ENCODE peak calls at places on chromosome 16, in nine cellular contexts. M is kidney; E is HL-60; F is PC-9; T is Karpas-422; K is body of pancreas; Q is neural progenitor cell; O is CD8-positive, alpha-beta T cell; J is upper lobe of right lung. W is an unnamed sample.
A peak's percentile ranks its signal among the peaks of the same experiment; 100 is the strongest.

GRCh38 chr16:1823821-1824220 is 2.8 kb downstream of the HAGH start:
- DNase-seq in T (peak; percentile 88), F (no peak), M (no peak), Q (peak; percentile 72), J (no peak), K (peak; percentile 50), O (no peak), E (peak; percentile 64), W (no peak)

GRCh38 chr16:76532188-76532973 is 255.2 kb downstream of the CNTNAP4 start:
- DNase-seq in Q (no peak), M (no peak), T (peak; percentile 17), O (no peak), J (no peak), F (no peak), E (no peak), K (no peak), W (no peak)

GRCh38 chr16:66171578-66171977 is 194.9 kb upstream of the CDH5 start:
- DNase-seq in K (no peak), M (no peak), F (no peak), Q (no peak), O (no peak), T (no peak), E (no peak), J (no peak), W (no peak)

GRCh38 chr16:78133919-78134318 is 34.5 kb downstream of the WWOX start:
- DNase-seq in T (no peak), F (no peak), Q (no peak), O (no peak), E (no peak), M (no peak), J (no peak), K (no peak), W (no peak)

GRCh38 chr16:1470543-1471251 is 4.1 kb downstream of the CLCN7 start:
- DNase-seq in Q (no peak), T (no peak), O (no peak), F (no peak), E (peak; percentile 92), M (no peak), J (peak; percentile 90), K (no peak), W (peak; percentile 88)

GRCh38 chr16:19595043-19595767 is 39.7 kb downstream of the VPS35L start:
- DNase-seq in K (peak; percentile 81), T (peak; percentile 9), Q (no peak), J (no peak), O (no peak), M (no peak), F (peak; percentile 90), E (no peak), W (no peak)

GRCh38 chr16:24834459-24835335 is 11.1 kb upstream of the SLC5A11 start:
- DNase-seq in M (no peak), E (no peak), K (no peak), F (no peak), O (no peak), J (no peak), Q (peak; percentile 60), T (peak; percentile 64), W (no peak)

GRCh38 chr16:74984670-74985411 is at the start of gene WDR59:
- DNase-seq in M (peak; percentile 99), E (peak; percentile 99), O (peak; percentile 99), T (peak; percentile 100), J (peak; percentile 99), Q (peak; percentile 100), K (peak; percentile 100), F (peak; percentile 99), W (peak; percentile 100)

GRCh38 chr16:73572135-73572534 is 524.2 kb upstream of the ZFHX3 start:
- DNase-seq in F (no peak), E (no peak), Q (peak; percentile 62), T (no peak), M (peak; percentile 77), O (no peak), J (peak; percentile 71), K (peak; percentile 54), W (peak; percentile 67)

GRCh38 chr16:80375513-80375912 is 165.3 kb upstream of the DYNLRB2 start:
- DNase-seq in K (no peak), F (no peak), E (no peak), Q (no peak), T (no peak), J (no peak), O (no peak), M (no peak), W (no peak)

GRCh38 chr16:48193846-48194245 is 38.1 kb upstream of the ABCC12 start:
- DNase-seq in J (no peak), M (no peak), O (no peak), E (no peak), F (no peak), K (no peak), T (no peak), Q (no peak), W (no peak)

GRCh38 chr16:21613361-21613760 is 14.0 kb downstream of the METTL9 start:
- DNase-seq in F (no peak), K (no peak), J (no peak), Q (no peak), M (no peak), E (no peak), T (no peak), O (no peak), W (no peak)

GRCh38 chr16:353404-354285 is 1.1 kb upstream of the AXIN1 start:
- DNase-seq in J (peak; percentile 72), E (no peak), K (no peak), F (no peak), T (no peak), Q (no peak), O (no peak), M (peak; percentile 87), W (peak; percentile 57)

GRCh38 chr16:58011652-58012051 is 10.4 kb downstream of the USB1 start:
- DNase-seq in F (no peak), T (no peak), J (no peak), M (no peak), E (no peak), K (no peak), Q (no peak), O (no peak), W (no peak)

GRCh38 chr16:56965149-56965938 is 3.6 kb downstream of the CETP start:
- DNase-seq in E (no peak), J (no peak), F (no peak), T (no peak), M (peak; percentile 77), Q (no peak), K (no peak), O (no peak), W (no peak)
- H3K27ac ChIP-seq in E (peak overlapping the region; percentile 78), J (peak overlapping the region; percentile 60), F (no peak overlapping the region), T (peak overlapping the region; percentile 38), M (no peak overlapping the region), Q (no peak overlapping the region), K (no peak overlapping the region), O (no peak overlapping the region), W (peak overlapping the region; percentile 24)

GRCh38 chr16:23148166-23148512 is 1.1 kb downstream of the USP31 start:
- DNase-seq in O (no peak), J (no peak), E (no peak), M (no peak), T (no peak), K (no peak), F (no peak), Q (no peak), W (no peak)

GRCh38 chr16:23147666-23148065 is 1.6 kb downstream of the USP31 start:
- DNase-seq in F (no peak), T (no peak), M (no peak), J (no peak), E (no peak), Q (no peak), K (no peak), O (no peak), W (no peak)

GRCh38 chr16:23148513-23149266 is 562 bp downstream of the USP31 start:
- DNase-seq in T (peak; percentile 64), E (peak; percentile 24), F (no peak), J (peak; percentile 91), Q (peak; percentile 65), M (peak; percentile 93), O (peak; percentile 53), K (peak; percentile 82), W (peak; percentile 85)

GRCh38 chr16:23149267-23149992 is at the start of gene USP31:
- DNase-seq in M (peak; percentile 98), K (peak; percentile 94), J (peak; percentile 98), F (peak; percentile 85), T (peak; percentile 97), O (peak; percentile 87), Q (peak; percentile 98), E (peak; percentile 87), W (peak; percentile 96)

DNA sequence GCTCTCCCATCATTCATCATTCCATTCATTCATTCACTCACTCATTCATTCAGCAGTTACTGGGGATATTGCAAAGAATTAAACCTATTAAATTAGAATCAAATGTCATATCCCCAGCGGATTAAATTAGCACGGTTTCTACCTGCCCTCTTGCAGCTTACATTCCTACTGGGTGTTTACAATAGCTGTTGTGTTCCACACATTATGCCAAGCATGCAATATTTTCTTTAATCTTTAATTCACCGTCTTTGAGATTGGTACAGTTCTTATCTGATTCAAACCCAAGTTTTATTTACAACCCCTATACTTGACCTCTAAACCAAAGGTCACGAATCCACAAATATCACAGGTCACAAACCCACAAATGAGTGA is 727 bp upstream of the USP31 start:
- DNase-seq in Q (no peak), J (no peak), M (no peak), E (no peak), O (no peak), T (no peak), K (no peak), F (no peak), W (no peak)
- H3K27ac ChIP-seq in Q (no peak overlapping the region), J (no peak overlapping the region), M (no peak overlapping the region), E (no peak overlapping the region), O (peak overlapping the region; percentile 37), T (no peak overlapping the region), K (peak overlapping the region; percentile 71), F (no peak overlapping the region), W (peak overlapping the region; percentile 51)

GRCh38 chr16:86530251-86531192 is 20.2 kb downstream of the FOXF1 start:
- DNase-seq in F (no peak), J (peak; percentile 53), M (peak; percentile 58), E (no peak), K (no peak), T (no peak), O (no peak), Q (no peak), W (peak; percentile 24)
- H3K27ac ChIP-seq in F (no peak overlapping the region), J (no peak overlapping the region), M (no peak overlapping the region), E (no peak overlapping the region), K (no peak overlapping the region), T (no peak overlapping the region), O (no peak overlapping the region), Q (no peak overlapping the region), W (no peak overlapping the region)

DNA sequence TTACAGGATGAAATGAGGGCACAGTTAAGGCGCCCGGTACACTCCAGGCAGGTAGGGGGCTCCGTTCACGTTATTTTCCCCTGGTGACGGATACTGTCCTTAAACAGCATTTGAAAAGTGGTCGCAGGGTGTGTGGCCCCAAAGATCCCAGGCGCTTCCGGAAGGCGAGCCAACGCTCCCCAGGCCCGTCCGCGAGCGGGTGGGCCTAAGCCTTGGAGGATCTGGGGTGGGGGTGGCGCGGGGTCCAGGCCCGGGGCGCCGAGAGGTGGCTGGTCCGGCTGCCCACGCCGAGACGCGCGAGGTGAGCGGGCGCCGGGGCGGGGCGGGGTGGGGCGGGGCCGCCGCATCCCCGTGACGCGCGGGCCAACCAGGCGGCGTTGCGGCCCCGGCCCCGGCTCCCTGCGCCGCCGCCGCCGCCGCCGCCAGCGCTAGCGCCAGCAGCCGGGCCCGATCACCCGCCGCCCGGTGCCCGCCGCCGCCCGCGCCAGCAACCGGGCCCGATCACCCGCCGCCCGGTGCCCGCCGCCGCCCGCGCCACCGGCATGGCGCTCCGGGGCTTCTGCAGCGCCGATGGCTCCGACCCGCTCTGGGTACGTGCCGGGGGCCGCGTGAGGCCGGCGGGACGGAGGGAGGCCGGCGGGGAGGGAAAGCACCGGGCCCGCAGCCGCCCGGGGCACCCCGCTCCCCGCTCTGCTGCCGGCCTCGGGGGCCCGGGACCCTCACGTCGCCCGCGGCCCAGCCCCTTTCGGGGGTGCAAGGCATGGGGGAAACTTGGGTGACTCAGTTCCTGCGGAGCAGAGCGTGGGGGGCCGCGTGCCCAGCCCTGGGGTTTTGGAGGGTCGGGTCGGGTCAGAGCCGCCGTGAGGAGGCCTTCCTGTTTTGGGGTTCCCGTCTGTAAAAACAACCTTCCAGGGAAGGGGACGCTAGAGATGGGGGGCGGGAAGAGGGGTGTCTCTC is at the start of gene ABCC1:
- DNase-seq in M (peak; percentile 76), K (peak; percentile 49), J (peak; percentile 78), E (peak; percentile 34), Q (peak; percentile 77), T (peak; percentile 78), O (peak; percentile 74), F (no peak), W (peak; percentile 62)
- H3K27ac ChIP-seq in M (peak within 1 kb of the TSS; percentile 19), K (peak within 1 kb of the TSS; percentile 71), J (peak within 1 kb of the TSS; percentile 86), E (peak within 1 kb of the TSS; percentile 52), Q (peak within 1 kb of the TSS; percentile 46), T (peak within 1 kb of the TSS; percentile 59), O (peak within 1 kb of the TSS; percentile 75), F (peak within 1 kb of the TSS; percentile 61), W (peak within 1 kb of the TSS; percentile 89)

W was measured in lower lobe of right lung.